ENCODE peak calls at places on chromosomes 2 and 18, in five cellular contexts. One of them, this sample, is unnamed.

GRCh38 chr18:65498605-65499004 is 252.2 kb upstream of the CDH7 start:
- DNase-seq in foreskin fibroblast: no peak
- DNase-seq in AG10803: no peak
- DNase-seq in upper lobe of left lung: no peak
- DNase-seq in GM23338: peak
- DNase-seq in this sample: no peak

GRCh38 chr2:85550476-85550875 is 10.8 kb downstream of the GGCX start:
- DNase-seq in foreskin fibroblast: no peak
- DNase-seq in AG10803: no peak
- DNase-seq in upper lobe of left lung: no peak
- DNase-seq in GM23338: no peak
- DNase-seq in this sample: no peak

GRCh38 chr2:96250188-96250587 is 15.6 kb downstream of the TMEM127 start:
- DNase-seq in foreskin fibroblast: no peak
- DNase-seq in AG10803: no peak
- DNase-seq in upper lobe of left lung: no peak
- DNase-seq in GM23338: no peak
- DNase-seq in this sample: no peak

GRCh38 chr2:21694536-21694935 is 570.8 kb downstream of the TDRD15 start:
- DNase-seq in foreskin fibroblast: no peak
- DNase-seq in AG10803: no peak
- DNase-seq in upper lobe of left lung: no peak
- DNase-seq in GM23338: no peak
- DNase-seq in this sample: no peak

GRCh38 chr2:189536830-189537229 is 43.8 kb downstream of the SLC40A1 start:
- DNase-seq in foreskin fibroblast: no peak
- DNase-seq in AG10803: no peak
- DNase-seq in upper lobe of left lung: no peak
- DNase-seq in GM23338: no peak
- DNase-seq in this sample: no peak

GRCh38 chr2:121722479-121722878 is 14.2 kb downstream of the NIFK start:
- DNase-seq in foreskin fibroblast: peak
- DNase-seq in AG10803: peak
- DNase-seq in upper lobe of left lung: no peak
- DNase-seq in GM23338: no peak
- DNase-seq in this sample: peak

GRCh38 chr2:113080134-113080533 is 12.4 kb downstream of the IL1F10 start:
- DNase-seq in foreskin fibroblast: no peak
- DNase-seq in AG10803: peak
- DNase-seq in upper lobe of left lung: no peak
- DNase-seq in GM23338: peak
- DNase-seq in this sample: no peak

GRCh38 chr2:85326946-85327756 is 638 bp downstream of the TGOLN2 start:
- DNase-seq in foreskin fibroblast: no peak
- DNase-seq in AG10803: peak
- DNase-seq in upper lobe of left lung: no peak
- DNase-seq in GM23338: peak
- DNase-seq in this sample: no peak

GRCh38 chr2:135055182-135055786 is 3.2 kb downstream of the RAB3GAP1 start:
- DNase-seq in foreskin fibroblast: peak
- DNase-seq in AG10803: peak
- DNase-seq in upper lobe of left lung: no peak
- DNase-seq in GM23338: no peak
- DNase-seq in this sample: peak

GRCh38 chr2:221096651-221097567 is 475.2 kb downstream of the EPHA4 start:
- DNase-seq in foreskin fibroblast: no peak
- DNase-seq in AG10803: no peak
- DNase-seq in upper lobe of left lung: no peak
- DNase-seq in GM23338: no peak
- DNase-seq in this sample: no peak

GRCh38 chr2:164510895-164511294 is 110.4 kb downstream of the GRB14 start:
- DNase-seq in foreskin fibroblast: no peak
- DNase-seq in AG10803: peak
- DNase-seq in upper lobe of left lung: no peak
- DNase-seq in GM23338: no peak
- DNase-seq in this sample: no peak

GRCh38 chr2:95004287-95004686 is 21.2 kb upstream of the MAL start:
- DNase-seq in foreskin fibroblast: no peak
- DNase-seq in AG10803: no peak
- DNase-seq in upper lobe of left lung: no peak
- DNase-seq in GM23338: no peak
- DNase-seq in this sample: no peak

GRCh38 chr2:203867561-203868200 is at the start of gene CTLA4:
- DNase-seq in foreskin fibroblast: no peak
- DNase-seq in AG10803: no peak
- DNase-seq in upper lobe of left lung: no peak
- DNase-seq in GM23338: no peak
- DNase-seq in this sample: no peak

GRCh38 chr2:76563730-76564129 is 853.0 kb upstream of the GCFC2 start:
- DNase-seq in foreskin fibroblast: no peak
- DNase-seq in AG10803: no peak
- DNase-seq in upper lobe of left lung: peak
- DNase-seq in GM23338: no peak
- DNase-seq in this sample: no peak

GRCh38 chr2:222307138-222307756 is 8.4 kb upstream of the PAX3 start:
- DNase-seq in foreskin fibroblast: peak
- DNase-seq in AG10803: no peak
- DNase-seq in upper lobe of left lung: peak
- DNase-seq in GM23338: peak
- DNase-seq in this sample: no peak

DNA sequence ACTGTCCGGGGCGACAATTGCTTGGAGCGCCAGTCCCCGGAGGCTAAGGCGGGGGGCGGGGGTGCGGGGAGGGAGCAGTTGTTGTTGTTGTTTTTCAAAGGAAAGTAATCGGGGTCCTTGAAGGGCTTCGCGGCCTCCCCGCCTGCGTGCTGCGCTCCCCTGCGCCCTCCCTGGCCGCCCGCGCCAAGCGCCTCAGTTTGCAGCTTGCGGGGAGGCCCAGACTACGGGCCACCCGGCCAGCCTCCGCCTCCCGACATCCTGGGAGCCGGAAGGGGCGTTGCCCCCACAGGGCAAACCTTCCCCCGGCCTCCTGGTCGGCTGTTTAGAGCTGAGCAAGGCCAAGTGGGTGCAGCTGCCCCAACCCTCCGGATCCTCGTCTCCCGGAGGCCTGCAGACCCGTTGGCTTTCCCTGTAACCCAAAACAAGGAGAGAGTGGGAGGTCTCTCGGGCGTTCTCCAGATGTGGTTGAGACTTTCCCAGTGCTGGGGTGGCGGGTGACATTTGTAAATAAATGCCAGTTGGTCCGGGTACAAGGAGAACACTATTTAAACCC is 3.7 kb upstream of the SIX3 start:
- DNase-seq in foreskin fibroblast: no peak
- DNase-seq in AG10803: no peak
- DNase-seq in upper lobe of left lung: peak
- DNase-seq in GM23338: peak
- DNase-seq in this sample: no peak
- TF ChIP-seq CTCF in foreskin fibroblast: no peak
- TF ChIP-seq CTCF in AG10803: no peak
- TF ChIP-seq CTCF in upper lobe of left lung: no peak
- TF ChIP-seq CTCF in GM23338: peak
- TF ChIP-seq CTCF in this sample: no peak

GRCh38 chr18:74819433-74820059 is 221.9 kb downstream of the ZNF407 start:
- DNase-seq in foreskin fibroblast: no peak
- DNase-seq in AG10803: no peak
- DNase-seq in upper lobe of left lung: no peak
- DNase-seq in GM23338: peak
- DNase-seq in this sample: no peak
- H3K4me3 ChIP-seq in foreskin fibroblast: no peak
- H3K4me3 ChIP-seq in AG10803: no peak
- H3K4me3 ChIP-seq in upper lobe of left lung: no peak
- H3K4me3 ChIP-seq in GM23338: no peak
- H3K4me3 ChIP-seq in this sample: no peak

DNA sequence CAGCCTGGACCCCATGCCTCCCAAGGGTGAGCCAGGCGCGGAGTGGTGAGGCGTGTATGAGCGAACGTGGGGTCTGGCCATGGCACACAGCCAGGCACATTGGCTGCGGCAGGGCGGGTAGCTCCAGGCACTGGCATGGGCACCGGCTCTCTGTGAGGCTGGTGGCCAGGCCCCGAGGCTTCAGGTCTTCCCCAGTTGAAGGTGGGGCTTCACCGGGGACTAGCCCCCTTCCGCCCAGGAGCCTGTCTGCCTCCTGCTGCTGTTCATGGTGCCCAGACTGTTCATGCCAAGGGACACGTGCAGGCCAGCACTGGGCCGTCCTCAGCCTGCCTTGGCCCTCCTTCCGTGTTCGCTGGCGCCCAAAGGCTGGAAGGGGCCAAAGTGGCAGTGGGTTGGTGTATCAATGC is 26.8 kb downstream of the DDX1 start:
- DNase-seq in foreskin fibroblast: no peak
- DNase-seq in AG10803: no peak
- DNase-seq in upper lobe of left lung: peak
- DNase-seq in GM23338: no peak
- DNase-seq in this sample: no peak
- TF ChIP-seq CTCF in foreskin fibroblast: no peak
- TF ChIP-seq CTCF in AG10803: no peak
- TF ChIP-seq CTCF in upper lobe of left lung: no peak
- TF ChIP-seq CTCF in GM23338: no peak
- TF ChIP-seq CTCF in this sample: no peak

GRCh38 chr18:77014538-77014937 is 118.0 kb downstream of the MBP start:
- DNase-seq in foreskin fibroblast: no peak
- DNase-seq in AG10803: no peak
- DNase-seq in upper lobe of left lung: no peak
- DNase-seq in GM23338: no peak
- DNase-seq in this sample: no peak
- H3K4me3 ChIP-seq in foreskin fibroblast: no peak
- H3K4me3 ChIP-seq in AG10803: no peak
- H3K4me3 ChIP-seq in upper lobe of left lung: no peak
- H3K4me3 ChIP-seq in GM23338: no peak
- H3K4me3 ChIP-seq in this sample: no peak

GRCh38 chr2:193690572-193690971 is 1495.8 kb upstream of the TMEFF2 start:
- DNase-seq in foreskin fibroblast: no peak
- DNase-seq in AG10803: no peak
- DNase-seq in upper lobe of left lung: no peak
- DNase-seq in GM23338: no peak
- DNase-seq in this sample: no peak
- TF ChIP-seq CTCF in foreskin fibroblast: no peak
- TF ChIP-seq CTCF in AG10803: no peak
- TF ChIP-seq CTCF in upper lobe of left lung: no peak
- TF ChIP-seq CTCF in GM23338: peak
- TF ChIP-seq CTCF in this sample: no peak

GRCh38 chr2:233387667-233388528 is 33.6 kb downstream of the DGKD start:
- DNase-seq in foreskin fibroblast: peak
- DNase-seq in AG10803: peak
- DNase-seq in upper lobe of left lung: peak
- DNase-seq in GM23338: no peak
- DNase-seq in this sample: peak
- H3K4me3 ChIP-seq in foreskin fibroblast: no peak
- H3K4me3 ChIP-seq in AG10803: no peak
- H3K4me3 ChIP-seq in upper lobe of left lung: peak
- H3K4me3 ChIP-seq in GM23338: no peak
- H3K4me3 ChIP-seq in this sample: no peak

DNA sequence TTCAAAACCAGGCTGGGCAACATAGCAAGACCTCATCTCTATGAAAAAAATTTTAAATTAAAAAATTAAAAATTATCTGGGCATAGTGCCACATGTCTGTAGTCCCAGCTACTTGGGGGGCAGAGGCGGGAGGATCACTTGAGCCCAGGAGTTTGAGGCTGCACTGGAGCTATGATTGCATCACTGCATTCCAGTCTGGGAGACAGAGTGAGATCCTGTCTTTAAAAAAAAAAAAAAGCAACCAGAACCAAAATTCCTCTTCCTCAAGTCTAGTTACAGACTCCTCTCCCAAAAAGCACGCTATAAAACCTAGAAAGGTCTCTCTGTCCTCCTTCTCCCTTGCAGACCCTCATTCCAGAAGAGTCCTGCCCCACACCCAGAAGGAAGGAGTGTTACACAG is 23.9 kb downstream of the TNFAIP6 start:
- DNase-seq in foreskin fibroblast: peak
- DNase-seq in AG10803: peak
- DNase-seq in upper lobe of left lung: no peak
- DNase-seq in GM23338: no peak
- DNase-seq in this sample: peak
- TF ChIP-seq CTCF in foreskin fibroblast: no peak
- TF ChIP-seq CTCF in AG10803: no peak
- TF ChIP-seq CTCF in upper lobe of left lung: no peak
- TF ChIP-seq CTCF in GM23338: no peak
- TF ChIP-seq CTCF in this sample: no peak

GRCh38 chr2:9800975-9801723 is 42.1 kb upstream of the TAF1B start:
- DNase-seq in foreskin fibroblast: no peak
- DNase-seq in AG10803: peak
- DNase-seq in upper lobe of left lung: peak
- DNase-seq in GM23338: no peak
- DNase-seq in this sample: no peak
- H3K4me3 ChIP-seq in foreskin fibroblast: no peak
- H3K4me3 ChIP-seq in AG10803: no peak
- H3K4me3 ChIP-seq in upper lobe of left lung: no peak
- H3K4me3 ChIP-seq in GM23338: no peak
- H3K4me3 ChIP-seq in this sample: no peak

DNA sequence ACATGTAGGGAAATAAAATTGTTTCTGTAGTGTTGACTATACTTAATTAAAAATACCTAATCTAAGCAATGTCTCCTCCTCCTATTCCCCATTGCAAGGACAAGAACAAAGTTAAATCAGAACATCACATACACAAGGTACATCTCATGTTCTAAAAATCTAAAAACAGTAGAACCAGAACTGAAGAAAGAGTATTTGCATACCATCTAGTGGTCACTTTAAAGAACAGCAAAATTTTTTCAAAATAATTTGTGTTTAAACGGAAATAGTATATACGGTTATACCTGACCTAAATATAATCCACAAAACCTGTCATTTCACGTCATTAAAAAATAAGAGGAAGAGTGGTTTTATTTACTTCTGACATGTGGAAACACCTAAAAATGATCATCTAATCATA is 294.3 kb upstream of the KCNH7 start:
- DNase-seq in foreskin fibroblast: no peak
- DNase-seq in AG10803: peak
- DNase-seq in upper lobe of left lung: no peak
- DNase-seq in GM23338: peak
- DNase-seq in this sample: no peak
- TF ChIP-seq CTCF in foreskin fibroblast: peak
- TF ChIP-seq CTCF in AG10803: peak
- TF ChIP-seq CTCF in upper lobe of left lung: no peak
- TF ChIP-seq CTCF in GM23338: peak
- TF ChIP-seq CTCF in this sample: peak

GRCh38 chr2:196174424-196174823 is 3.0 kb upstream of the STK17B start:
- DNase-seq in foreskin fibroblast: no peak
- DNase-seq in AG10803: no peak
- DNase-seq in upper lobe of left lung: no peak
- DNase-seq in GM23338: peak
- DNase-seq in this sample: no peak
- H3K4me3 ChIP-seq in foreskin fibroblast: no peak
- H3K4me3 ChIP-seq in AG10803: no peak
- H3K4me3 ChIP-seq in upper lobe of left lung: no peak
- H3K4me3 ChIP-seq in GM23338: no peak
- H3K4me3 ChIP-seq in this sample: no peak